ENCODE peak calls at places on chromosomes 4 and X, in eight cellular contexts. U is heart left ventricle, I is thoracic aorta, G is cardiac muscle cell, W is K562, K is pancreas, D is IMR-90, J is HFF-Myc. V is an unnamed sample.

GRCh38 chr4:83207497-83208105 is 77.0 kb downstream of the COQ2 start:
- DNase-seq in U (no peak), I (no peak), G (peak), W (no peak), K (no peak), D (peak), J (peak), V (peak)

GRCh38 chr4:132276989-132277388 is 872.1 kb upstream of the PCDH10 start:
- DNase-seq in U (no peak), I (no peak), G (no peak), W (no peak), K (no peak), D (no peak), J (no peak), V (no peak)

GRCh38 chr4:48275247-48275646 is 5.6 kb upstream of the TEC start:
- DNase-seq in U (no peak), I (no peak), G (peak), W (peak), K (no peak), D (peak), J (no peak), V (no peak)

GRCh38 chr4:20629180-20630115 is 70.8 kb upstream of the PACRGL start:
- DNase-seq in U (no peak), I (no peak), G (no peak), W (no peak), K (no peak), D (no peak), J (no peak), V (no peak)

GRCh38 chrX:78066110-78066509 is 37.9 kb upstream of the PGK1 start:
- DNase-seq in U (no peak), I (no peak), G (peak), W (no peak), K (no peak), D (peak), J (no peak), V (no peak)

GRCh38 chrX:47030339-47030738 is 47.9 kb upstream of the RGN start:
- DNase-seq in U (no peak), I (no peak), G (peak), W (peak), K (no peak), D (peak), J (peak), V (peak)

GRCh38 chrX:506341-506740 is 119.6 kb upstream of the PPP2R3B start:
- DNase-seq in U (no peak), I (no peak), G (no peak), W (no peak), K (no peak), D (no peak), J (no peak), V (no peak)

GRCh38 chrX:102835504-102836146 is 101.4 kb upstream of the RAB40AL start:
- DNase-seq in U (no peak), I (no peak), G (peak), W (no peak), K (no peak), D (peak), J (no peak), V (no peak)

GRCh38 chr4:56772134-56772533 is 49.4 kb downstream of the SPINK2 start:
- DNase-seq in U (no peak), I (no peak), G (no peak), W (no peak), K (no peak), D (peak), J (no peak), V (no peak)

GRCh38 chr4:141238196-141238595 is 17.5 kb downstream of the ZNF330 start:
- DNase-seq in U (no peak), I (no peak), G (no peak), W (no peak), K (no peak), D (no peak), J (no peak), V (no peak)

DNA sequence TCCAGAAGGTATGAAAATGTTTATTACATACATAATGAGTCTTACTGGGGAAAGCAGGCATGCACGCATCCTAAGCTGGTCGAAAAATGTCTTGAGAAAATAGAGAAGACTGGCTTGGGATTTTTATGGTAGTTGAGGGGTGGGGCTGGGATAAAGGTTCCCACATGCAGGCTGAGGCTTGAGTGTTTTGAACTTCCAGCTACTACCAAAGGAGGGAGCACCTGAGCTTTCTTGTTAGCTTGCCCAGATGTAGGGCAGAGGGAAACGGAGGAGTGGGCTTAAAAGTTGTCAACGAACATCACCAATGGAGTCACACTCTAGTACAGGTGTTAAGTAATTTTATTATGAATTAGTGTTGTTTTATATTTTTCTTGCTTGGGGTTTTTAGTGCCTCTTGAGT is 39.6 kb upstream of the SRPX start:
- DNase-seq in U (no peak), I (no peak), G (no peak), W (peak), K (no peak), D (peak), J (no peak), V (no peak)
- TF ChIP-seq CTCF in U (peak), I (no peak), G (peak), W (peak), K (no peak), D (peak), J (peak), V (peak)

GRCh38 chr4:7505116-7505900 is 70.6 kb upstream of the PSAPL1 start:
- DNase-seq in U (no peak), I (no peak), G (no peak), W (no peak), K (no peak), D (no peak), J (no peak), V (no peak)

GRCh38 chr4:7503597-7503996 is 68.9 kb upstream of the PSAPL1 start:
- DNase-seq in U (no peak), I (no peak), G (no peak), W (no peak), K (no peak), D (no peak), J (no peak), V (no peak)

GRCh38 chr4:7498406-7499200 is 63.9 kb upstream of the PSAPL1 start:
- DNase-seq in U (no peak), I (no peak), G (no peak), W (no peak), K (no peak), D (no peak), J (no peak), V (no peak)

GRCh38 chr4:7500404-7500803 is 65.7 kb upstream of the PSAPL1 start:
- DNase-seq in U (no peak), I (no peak), G (no peak), W (no peak), K (no peak), D (no peak), J (no peak), V (no peak)

DNA sequence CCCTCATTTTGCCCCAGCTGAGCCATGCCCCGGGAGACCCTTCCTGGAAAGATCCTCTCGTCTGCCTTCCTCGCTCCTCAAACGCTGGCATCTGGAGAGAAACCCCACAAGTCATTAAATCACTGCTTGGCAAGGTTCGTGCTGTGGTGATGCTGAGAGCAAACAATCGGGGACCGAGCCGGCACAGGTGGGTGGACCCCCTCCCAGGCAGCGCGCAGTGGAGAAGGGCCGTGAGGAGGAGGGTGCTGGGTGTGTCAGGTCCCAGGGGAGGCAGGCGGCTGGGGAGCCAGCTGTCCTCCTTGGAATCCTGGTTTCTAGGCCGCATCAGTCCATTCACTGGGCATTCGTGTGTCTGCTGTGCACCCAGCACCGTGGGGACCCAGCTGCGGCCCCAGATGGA is 64.9 kb upstream of the PSAPL1 start:
- DNase-seq in U (no peak), I (no peak), G (no peak), W (no peak), K (no peak), D (no peak), J (no peak), V (no peak)
- H3K4me3 ChIP-seq in U (no peak), I (no peak), G (no peak), W (no peak), K (no peak), D (no peak), J (no peak), V (no peak)

GRCh38 chrX:123731258-123731986 is 1.4 kb downstream of the THOC2 start:
- DNase-seq in U (no peak), I (no peak), G (peak), W (peak), K (no peak), D (peak), J (no peak), V (no peak)
- TF ChIP-seq CTCF in U (no peak), I (no peak), G (no peak), W (no peak), K (no peak), D (no peak), J (no peak), V (no peak)

DNA sequence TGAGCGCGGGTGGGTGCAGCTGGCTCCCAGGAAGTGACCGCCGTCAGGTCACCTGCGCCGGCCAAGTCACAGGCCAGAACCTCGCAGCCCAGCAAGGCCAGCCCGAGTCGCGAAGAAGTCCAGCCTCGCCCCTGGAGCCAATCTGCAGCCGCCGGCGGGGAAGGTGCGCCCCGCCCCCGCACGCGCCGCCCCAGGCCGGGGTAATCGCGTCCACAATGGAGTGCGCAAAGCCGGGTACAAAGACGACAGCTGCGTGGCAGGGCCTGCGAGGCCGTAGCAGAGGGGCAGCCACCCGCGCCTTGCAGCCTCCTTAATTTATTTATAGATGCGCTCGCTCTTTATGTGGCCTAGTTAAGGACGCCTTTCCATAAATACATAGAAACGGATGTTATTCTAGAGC is 139.4 kb upstream of the CPEB2 start:
- DNase-seq in U (peak), I (no peak), G (no peak), W (peak), K (no peak), D (no peak), J (no peak), V (no peak)
- H3K4me3 ChIP-seq in U (peak), I (peak), G (no peak), W (no peak), K (no peak), D (no peak), J (no peak), V (no peak)

DNA sequence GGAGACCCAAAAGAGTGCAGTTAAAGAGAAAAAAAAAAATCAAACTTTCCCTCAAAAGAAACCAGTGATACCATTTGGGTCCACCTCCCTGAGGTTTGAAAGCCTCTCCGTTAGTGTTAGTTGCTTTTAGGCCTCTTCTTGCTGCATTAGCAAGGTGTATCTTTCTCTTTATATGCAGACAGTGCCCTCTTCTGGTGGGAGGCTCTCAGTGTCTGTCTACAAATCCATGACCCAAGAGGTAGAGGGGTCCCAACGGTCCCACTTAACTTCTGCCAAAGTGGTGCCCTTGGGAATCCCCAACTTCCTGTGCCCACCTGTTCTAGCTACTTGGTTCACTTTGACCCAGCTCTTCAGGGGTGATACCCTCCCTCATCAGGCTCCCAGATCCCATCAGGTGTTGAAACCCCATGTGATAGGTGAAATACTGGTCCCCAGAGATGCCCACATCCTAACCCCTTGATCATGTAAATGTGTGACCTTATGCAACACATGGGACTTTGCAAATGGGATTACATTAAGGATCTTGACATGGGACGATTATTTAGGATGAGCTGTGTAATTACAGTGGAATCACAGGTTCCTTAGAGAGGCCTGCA is 63.7 kb upstream of the CD99 start:
- DNase-seq in U (no peak), I (no peak), G (peak), W (peak), K (no peak), D (peak), J (peak), V (no peak)
- TF ChIP-seq CTCF in U (peak), I (peak), G (peak), W (peak), K (peak), D (peak), J (peak), V (peak)

GRCh38 chrX:40008841-40009461 is 88.8 kb downstream of the BCOR start:
- DNase-seq in U (peak), I (no peak), G (peak), W (no peak), K (no peak), D (no peak), J (no peak), V (no peak)
- H3K4me3 ChIP-seq in U (peak), I (peak), G (peak), W (no peak), K (no peak), D (no peak), J (no peak), V (peak)

GRCh38 chr4:28225689-28226353 is 1365.2 kb downstream of the STIM2 start:
- DNase-seq in U (no peak), I (no peak), G (peak), W (no peak), K (no peak), D (no peak), J (no peak), V (no peak)
- TF ChIP-seq CTCF in U (no peak), I (no peak), G (no peak), W (no peak), K (no peak), D (peak), J (no peak), V (no peak)